ENCODE peak calls at places on chromosomes 4 and X, in seven cellular contexts. X, B, L, V, Z, C and D are unnamed samples.

GRCh38 chrX:153348421-153348820 is 14.5 kb downstream of the ZNF275 start:
- DNase-seq in X (no peak), B (no peak), L (no peak), V (no peak), Z (no peak), C (no peak), D (no peak)

GRCh38 chrX:150849486-150849885 is 49.0 kb downstream of the CD99L2 start:
- DNase-seq in X (no peak), B (no peak), L (no peak), V (no peak), Z (no peak), C (no peak), D (no peak)

GRCh38 chrX:42714981-42715688 is 62.8 kb downstream of the PPP1R2C start:
- DNase-seq in X (peak), B (no peak), L (peak), V (peak), Z (peak), C (no peak), D (peak)

GRCh38 chr4:126630171-126630570 is 1002.6 kb upstream of the INTU start:
- DNase-seq in X (no peak), B (no peak), L (no peak), V (no peak), Z (no peak), C (no peak), D (no peak)

GRCh38 chrX:119605739-119606507 is at the start of gene NKRF:
- DNase-seq in X (peak), B (peak), L (peak), V (peak), Z (peak), C (peak), D (peak)

GRCh38 chr4:106809083-106809482 is 227.0 kb downstream of the DKK2 start:
- DNase-seq in X (peak), B (peak), L (no peak), V (no peak), Z (no peak), C (peak), D (no peak)

GRCh38 chrX:68867458-68868166 is 38.8 kb downstream of the EFNB1 start:
- DNase-seq in X (no peak), B (peak), L (no peak), V (no peak), Z (no peak), C (no peak), D (no peak)

GRCh38 chr4:41538017-41538733 is at the start of gene LIMCH1:
- DNase-seq in X (peak), B (no peak), L (no peak), V (peak), Z (peak), C (no peak), D (peak)

GRCh38 chr4:102736636-102737549 is 23.9 kb downstream of the MANBA start:
- DNase-seq in X (peak), B (peak), L (no peak), V (no peak), Z (no peak), C (no peak), D (peak)

GRCh38 chr4:155900402-155900801 is 3.1 kb upstream of the TDO2 start:
- DNase-seq in X (peak), B (peak), L (no peak), V (no peak), Z (no peak), C (peak), D (no peak)

GRCh38 chrX:153184787-153185186 is 5.7 kb downstream of the MAGEA1 start:
- DNase-seq in X (no peak), B (no peak), L (no peak), V (no peak), Z (no peak), C (no peak), D (no peak)

GRCh38 chr4:138911903-138912713 is 103.5 kb upstream of the NOCT start:
- DNase-seq in X (no peak), B (peak), L (no peak), V (no peak), Z (no peak), C (no peak), D (no peak)

GRCh38 chrX:119398974-119399771 is at the start of gene SLC25A43:
- DNase-seq in X (peak), B (peak), L (no peak), V (peak), Z (no peak), C (no peak), D (peak)

GRCh38 chrX:31297881-31298280 is 226.0 kb upstream of the FTHL17 start:
- DNase-seq in X (no peak), B (no peak), L (no peak), V (no peak), Z (no peak), C (no peak), D (no peak)

GRCh38 chr4:82892467-82892802 is 1.5 kb upstream of the SEC31A start:
- DNase-seq in X (no peak), B (no peak), L (no peak), V (no peak), Z (no peak), C (no peak), D (no peak)

GRCh38 chr4:116070283-116070682 is 956.9 kb upstream of the NDST4 start:
- DNase-seq in X (no peak), B (peak), L (no peak), V (no peak), Z (no peak), C (no peak), D (no peak)

GRCh38 chr4:127783971-127784519 is 1.9 kb downstream of the HSPA4L start:
- DNase-seq in X (no peak), B (no peak), L (no peak), V (no peak), Z (no peak), C (no peak), D (no peak)

GRCh38 chrX:151397741-151398070 is 700 bp downstream of the VMA21 start:
- DNase-seq in X (no peak), B (no peak), L (no peak), V (no peak), Z (no peak), C (no peak), D (no peak)

GRCh38 chr4:95264843-95265242 is 283.9 kb downstream of the UNC5C start:
- DNase-seq in X (no peak), B (no peak), L (no peak), V (no peak), Z (no peak), C (no peak), D (no peak)

GRCh38 chrX:56995271-56995994 is at the start of gene SPIN3:
- DNase-seq in X (peak), B (peak), L (peak), V (peak), Z (peak), C (peak), D (peak)

GRCh38 chr4:113809313-113809712 is 47.8 kb upstream of the CAMK2D start:
- DNase-seq in X (no peak), B (peak), L (no peak), V (no peak), Z (peak), C (no peak), D (no peak)

GRCh38 chr4:8586671-8587468 is 5.7 kb upstream of the CPZ start:
- DNase-seq in X (no peak), B (no peak), L (no peak), V (no peak), Z (no peak), C (no peak), D (no peak)

GRCh38 chr4:39278476-39278875 is 87.7 kb downstream of the RFC1 start:
- DNase-seq in X (no peak), B (no peak), L (no peak), V (no peak), Z (no peak), C (no peak), D (no peak)

GRCh38 chr4:47562297-47562696 is 77.2 kb downstream of the ATP10D start:
- DNase-seq in X (no peak), B (peak), L (no peak), V (no peak), Z (peak), C (no peak), D (no peak)

GRCh38 chr4:98557497-98557896 is 100.9 kb downstream of the TSPAN5 start:
- DNase-seq in X (peak), B (peak), L (no peak), V (no peak), Z (no peak), C (peak), D (no peak)

GRCh38 chr4:113445286-113445685 is 316.3 kb downstream of the CAMK2D start:
- DNase-seq in X (no peak), B (peak), L (no peak), V (no peak), Z (no peak), C (peak), D (no peak)

GRCh38 chr4:15779336-15779735 is 1.2 kb downstream of the CD38 start:
- DNase-seq in X (peak), B (peak), L (peak), V (peak), Z (peak), C (peak), D (peak)

GRCh38 chr4:153008578-153009199 is 72.6 kb downstream of the FHDC1 start:
- DNase-seq in X (no peak), B (no peak), L (no peak), V (no peak), Z (no peak), C (no peak), D (no peak)

GRCh38 chr4:113958766-113959540 is 20.5 kb downstream of the ARSJ start:
- DNase-seq in X (peak), B (peak), L (no peak), V (no peak), Z (no peak), C (peak), D (no peak)

GRCh38 chr4:184538023-184538599 is 63.8 kb upstream of the IRF2 start:
- DNase-seq in X (peak), B (peak), L (peak), V (no peak), Z (peak), C (peak), D (no peak)

GRCh38 chrX:21996872-21997271 is 35.3 kb upstream of the PHEX start:
- DNase-seq in X (no peak), B (peak), L (no peak), V (no peak), Z (no peak), C (peak), D (no peak)

GRCh38 chr4:144591401-144591800 is 54.6 kb upstream of the HHIP start:
- DNase-seq in X (no peak), B (peak), L (no peak), V (no peak), Z (no peak), C (peak), D (no peak)

GRCh38 chr4:157514711-157515110 is 294.2 kb downstream of the GRIA2 start:
- DNase-seq in X (peak), B (no peak), L (no peak), V (peak), Z (no peak), C (no peak), D (peak)

GRCh38 chr4:20028694-20029093 is 223.0 kb upstream of the SLIT2 start:
- DNase-seq in X (no peak), B (no peak), L (no peak), V (no peak), Z (no peak), C (peak), D (no peak)

GRCh38 chr4:185212566-185212965 is 3.2 kb downstream of the SNX25 start:
- DNase-seq in X (peak), B (no peak), L (no peak), V (no peak), Z (no peak), C (peak), D (no peak)

GRCh38 chr4:70948665-70949284 is 44.7 kb upstream of the DCK start:
- DNase-seq in X (peak), B (no peak), L (no peak), V (no peak), Z (no peak), C (no peak), D (no peak)

GRCh38 chr4:80271806-80272205 is 5.3 kb downstream of the FGF5 start:
- DNase-seq in X (no peak), B (no peak), L (no peak), V (no peak), Z (no peak), C (no peak), D (no peak)

GRCh38 chrX:47218920-47219815 is 687 bp downstream of the CDK16 start:
- DNase-seq in X (peak), B (no peak), L (no peak), V (peak), Z (no peak), C (no peak), D (peak)

GRCh38 chrX:47223476-47224250 is 5.2 kb downstream of the CDK16 start:
- DNase-seq in X (no peak), B (no peak), L (no peak), V (no peak), Z (no peak), C (no peak), D (no peak)

GRCh38 chrX:47222776-47223350 is 4.4 kb downstream of the CDK16 start:
- DNase-seq in X (peak), B (no peak), L (no peak), V (no peak), Z (no peak), C (no peak), D (no peak)

GRCh38 chrX:47224266-47224895 is 5.9 kb downstream of the CDK16 start:
- DNase-seq in X (no peak), B (no peak), L (no peak), V (no peak), Z (no peak), C (no peak), D (no peak)

DNA sequence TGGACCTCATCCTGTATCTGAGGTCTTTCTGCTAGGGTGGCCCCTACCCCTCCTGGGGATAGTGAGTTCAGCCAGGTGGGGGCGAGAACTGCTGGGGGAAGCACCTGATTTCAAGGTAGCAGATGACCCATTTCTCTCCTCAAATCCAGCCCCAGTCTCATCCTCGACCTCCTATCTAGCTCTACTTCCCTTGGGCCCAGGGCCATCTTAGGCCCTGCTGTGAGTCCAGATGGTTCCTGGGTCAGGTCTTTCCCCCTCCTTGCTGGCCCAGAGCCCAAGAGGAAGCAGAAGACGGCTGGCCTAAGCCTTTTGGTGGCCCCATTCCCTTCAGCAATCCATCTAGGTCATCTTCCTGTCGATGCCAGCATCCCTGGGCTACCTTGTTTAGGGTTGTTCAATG is 3.3 kb downstream of the CDK16 start:
- DNase-seq in X (no peak), B (no peak), L (no peak), V (no peak), Z (no peak), C (no peak), D (no peak)
- H2BK5ac ChIP-seq in X (no peak), B (no peak), L (no peak), V (no peak), Z (no peak), C (no peak), D (no peak)

GRCh38 chr4:52864816-52865215 is 2.7 kb downstream of the RASL11B start:
- DNase-seq in X (no peak), B (no peak), L (no peak), V (no peak), Z (no peak), C (peak), D (no peak)
- H2BK5ac ChIP-seq in X (no peak), B (no peak), L (no peak), V (peak), Z (no peak), C (no peak), D (no peak)

GRCh38 chr4:59629348-59629747 is 1570.8 kb upstream of the ADGRL3 start:
- DNase-seq in X (no peak), B (no peak), L (no peak), V (no peak), Z (peak), C (no peak), D (no peak)

GRCh38 chr4:59630922-59631321 is 1569.2 kb upstream of the ADGRL3 start:
- DNase-seq in X (peak), B (no peak), L (no peak), V (no peak), Z (peak), C (no peak), D (no peak)

GRCh38 chr4:59630235-59630634 is 1569.9 kb upstream of the ADGRL3 start:
- DNase-seq in X (no peak), B (no peak), L (no peak), V (no peak), Z (no peak), C (no peak), D (no peak)
- H2BK5ac ChIP-seq in X (no peak), B (no peak), L (no peak), V (no peak), Z (no peak), C (no peak), D (no peak)

GRCh38 chrX:112643721-112644120 is 36.0 kb downstream of the LHFPL1 start:
- DNase-seq in X (peak), B (no peak), L (no peak), V (no peak), Z (no peak), C (no peak), D (no peak)
- H2BK5ac ChIP-seq in X (no peak), B (no peak), L (no peak), V (no peak), Z (no peak), C (no peak), D (no peak)

GRCh38 chr4:65865489-65865888 is 195.2 kb upstream of the EPHA5 start:
- DNase-seq in X (peak), B (peak), L (no peak), V (no peak), Z (no peak), C (no peak), D (no peak)

GRCh38 chr4:65868096-65868824 is 198.0 kb upstream of the EPHA5 start:
- DNase-seq in X (peak), B (no peak), L (no peak), V (no peak), Z (peak), C (no peak), D (no peak)
- H2BK5ac ChIP-seq in X (no peak), B (no peak), L (no peak), V (no peak), Z (no peak), C (no peak), D (no peak)